ENCODE peak calls at places on chromosomes 2 and 18, in four cellular contexts. Q is NB4, R is Peyer's patch, J is mucosa of descending colon. I is an unnamed sample.

GRCh38 chr2:109270758-109271305 is 141.8 kb downstream of the SH3RF3 start:
- DNase-seq in Q (no peak), R (peak; percentile 61), J (peak; percentile 66), I (peak; percentile 72)

GRCh38 chr2:31213883-31214637 is 3.3 kb downstream of the CAPN14 start:
- DNase-seq in Q (no peak), R (no peak), J (no peak), I (no peak)

GRCh38 chr18:38961880-38962279 is 1396.3 kb upstream of the CELF4 start:
- DNase-seq in Q (no peak), R (no peak), J (no peak), I (no peak)

GRCh38 chr18:6406910-6407470 is 7.7 kb downstream of the L3MBTL4 start:
- DNase-seq in Q (no peak), R (no peak), J (no peak), I (no peak)

GRCh38 chr2:33529771-33530481 is 53.5 kb downstream of the RASGRP3 start:
- DNase-seq in Q (peak; percentile 12), R (no peak), J (no peak), I (no peak)

GRCh38 chr2:110804915-110805314 is 72.5 kb downstream of the ACOXL start:
- DNase-seq in Q (peak; percentile 65), R (no peak), J (no peak), I (no peak)

GRCh38 chr2:36406296-36406695 is 50.7 kb downstream of the CRIM1 start:
- DNase-seq in Q (no peak), R (no peak), J (no peak), I (no peak)

GRCh38 chr2:188884552-188884951 is 89.6 kb upstream of the COL3A1 start:
- DNase-seq in Q (no peak), R (no peak), J (no peak), I (no peak)

DNA sequence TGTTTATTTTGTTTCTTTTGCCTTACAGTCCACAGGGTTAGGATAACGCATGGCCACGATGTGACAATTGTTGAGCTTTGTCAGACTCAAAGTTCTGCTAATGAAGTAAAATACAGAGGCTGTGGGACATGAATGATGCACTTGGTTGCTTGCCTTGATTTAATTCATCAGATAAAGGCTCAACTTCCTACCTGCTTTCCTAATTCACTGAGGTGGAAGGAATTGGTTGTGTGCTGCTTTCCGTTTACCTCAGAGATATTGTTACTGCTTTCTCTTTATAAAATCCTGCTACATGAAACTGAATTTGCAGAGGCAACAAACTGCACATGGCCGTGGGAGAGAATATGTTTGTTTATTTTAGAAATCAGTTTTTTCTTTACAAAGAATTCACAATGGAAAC is 6.6 kb downstream of the RIT2 start:
- DNase-seq in Q (no peak), R (no peak), J (no peak), I (no peak)
- H3K4me3 ChIP-seq in Q (no peak overlapping the region), R (no peak overlapping the region), J (no peak overlapping the region), I (no peak overlapping the region)

GRCh38 chr18:75830848-75831247 is 403.3 kb upstream of the SMIM21 start:
- DNase-seq in Q (no peak), R (no peak), J (no peak), I (no peak)
- H3K4me3 ChIP-seq in Q (no peak overlapping the region), R (no peak overlapping the region), J (no peak overlapping the region), I (no peak overlapping the region)

GRCh38 chr2:218984239-218985020 is 554 bp downstream of the FEV start:
- DNase-seq in Q (peak; percentile 46), R (peak; percentile 50), J (no peak), I (no peak)
- H3K4me3 ChIP-seq in Q (no peak overlapping the region), R (no peak overlapping the region), J (no peak overlapping the region), I (peak overlapping the region; percentile 25)

DNA sequence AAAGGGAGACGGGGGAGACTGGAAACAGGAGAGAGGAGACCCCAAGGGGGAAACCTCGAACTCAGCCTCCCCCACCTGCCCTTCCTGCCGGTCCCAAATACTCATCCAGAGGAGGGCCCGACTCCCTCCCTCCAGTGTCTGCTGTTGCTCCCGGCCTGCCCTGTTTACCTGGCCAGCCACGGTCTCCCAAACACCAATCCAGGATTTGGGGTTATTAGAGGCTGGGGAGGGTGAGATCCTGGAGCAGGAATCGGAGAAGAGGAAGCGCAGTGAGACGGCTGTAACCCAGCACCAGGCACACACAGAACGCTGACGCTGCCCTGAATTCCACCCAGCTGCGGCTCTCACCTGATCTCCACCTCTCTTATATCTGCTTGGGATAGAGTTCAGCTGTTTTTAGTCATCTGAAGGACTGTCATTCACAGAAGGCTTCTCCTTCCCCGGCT is 213.0 kb downstream of the TNS1 start:
- DNase-seq in Q (no peak), R (no peak), J (no peak), I (no peak)
- H3K4me3 ChIP-seq in Q (no peak overlapping the region), R (peak overlapping the region; percentile 26), J (no peak overlapping the region), I (peak overlapping the region; percentile 30)

GRCh38 chr2:58047969-58048368 is 1.4 kb downstream of the VRK2 start:
- DNase-seq in Q (no peak), R (no peak), J (no peak), I (no peak)
- H3K4me3 ChIP-seq in Q (peak overlapping the region; percentile 85), R (no peak overlapping the region), J (no peak overlapping the region), I (peak overlapping the region; percentile 76)

GRCh38 chr2:74585406-74586182 is 31.1 kb downstream of the DOK1 start:
- DNase-seq in Q (no peak), R (no peak), J (peak; percentile 29), I (peak; percentile 57)
- H3K4me3 ChIP-seq in Q (no peak overlapping the region), R (no peak overlapping the region), J (no peak overlapping the region), I (no peak overlapping the region)

GRCh38 chr2:44948565-44949328 is 7.2 kb downstream of the SIX3 start:
- DNase-seq in Q (no peak), R (peak; percentile 27), J (no peak), I (peak; percentile 41)
- H3K4me3 ChIP-seq in Q (no peak overlapping the region), R (no peak overlapping the region), J (no peak overlapping the region), I (no peak overlapping the region)

DNA sequence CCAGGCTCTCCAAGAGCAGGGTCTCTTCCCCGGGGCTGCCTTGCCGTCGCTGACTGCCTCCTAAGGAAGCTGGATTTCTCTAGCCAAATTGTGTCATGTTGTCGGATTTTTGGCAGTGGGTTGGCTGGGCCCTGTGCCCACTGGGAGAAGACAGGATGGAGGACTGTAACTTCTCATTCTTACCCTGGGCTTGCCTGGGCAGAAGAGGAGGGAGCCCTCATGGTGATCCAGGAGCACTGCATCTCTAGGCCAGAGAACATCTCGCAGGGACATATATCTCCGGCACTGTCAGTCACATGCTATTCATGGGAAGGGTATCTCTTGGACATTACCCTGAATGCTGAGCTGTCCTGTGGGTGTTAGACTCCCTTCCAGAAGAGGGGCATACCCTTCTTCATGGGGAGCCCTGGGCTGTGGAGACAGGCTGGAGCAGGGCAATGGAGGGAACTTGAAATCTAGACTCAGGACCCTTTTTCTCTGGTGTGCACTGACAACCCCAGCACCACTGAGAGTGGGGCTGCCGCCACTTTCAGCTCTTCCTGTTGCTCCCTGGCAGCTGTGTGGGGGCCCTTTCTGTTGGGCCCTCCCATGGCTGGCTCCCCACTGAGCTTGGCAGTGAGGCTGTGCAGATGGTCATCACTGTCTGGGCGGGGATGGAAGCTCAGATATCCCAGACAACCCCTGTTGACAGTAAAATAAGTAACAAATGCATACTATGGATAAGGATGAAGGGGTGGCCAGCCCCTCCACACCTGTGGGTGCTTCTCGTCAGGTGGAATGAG is 6.6 kb downstream of the MYO7B start:
- DNase-seq in Q (no peak), R (no peak), J (no peak), I (no peak)
- H3K4me3 ChIP-seq in Q (no peak overlapping the region), R (no peak overlapping the region), J (no peak overlapping the region), I (no peak overlapping the region)

GRCh38 chr2:100857341-100857740 is 37.4 kb downstream of the NPAS2 start:
- DNase-seq in Q (no peak), R (no peak), J (no peak), I (no peak)
- H3K4me3 ChIP-seq in Q (no peak overlapping the region), R (no peak overlapping the region), J (no peak overlapping the region), I (no peak overlapping the region)

I was measured in lower lobe of right lung.